ENCODE peak calls at places on chromosomes 7 and 10, in seven cellular contexts. R is DND-41, Y is fibroblast of mammary gland, N is OCI-LY7, U is SJSA1, P is heart right ventricle, V is iPS DF 6.9. B is an unnamed sample.

GRCh38 chr7:20786779-20787651 is at the start of gene SP8:
- DNase-seq in R (no peak), Y (peak; percentile 11), N (no peak), U (peak; percentile 41), P (no peak), V (no peak), B (no peak)

GRCh38 chr10:103757531-103758293 is 97.7 kb downstream of the SH3PXD2A start:
- DNase-seq in R (peak; percentile 73), Y (peak; percentile 89), N (no peak), U (peak; percentile 68), P (peak; percentile 67), V (no peak), B (peak; percentile 73)

GRCh38 chr7:117807688-117808087 is 65.6 kb downstream of the CTTNBP2 start:
- DNase-seq in R (no peak), Y (no peak), N (no peak), U (no peak), P (no peak), V (no peak), B (no peak)

GRCh38 chr7:57415326-57415725 is 34.7 kb upstream of the ZNF716 start:
- DNase-seq in R (no peak), Y (no peak), N (no peak), U (no peak), P (no peak), V (no peak), B (no peak)

GRCh38 chr10:71478173-71478572 is 81.5 kb downstream of the CDH23 start:
- DNase-seq in R (no peak), Y (no peak), N (no peak), U (no peak), P (no peak), V (no peak), B (no peak)

GRCh38 chr7:85019778-85020177 is 167.1 kb downstream of the SEMA3D start:
- DNase-seq in R (no peak), Y (no peak), N (no peak), U (no peak), P (no peak), V (no peak), B (no peak)

GRCh38 chr10:100881552-100882250 is 31.1 kb upstream of the SLF2 start:
- DNase-seq in R (no peak), Y (no peak), N (no peak), U (no peak), P (no peak), V (no peak), B (no peak)

GRCh38 chr7:97009753-97010732 is 4.7 kb downstream of the DLX6 start:
- DNase-seq in R (no peak), Y (no peak), N (no peak), U (no peak), P (no peak), V (no peak), B (no peak)

GRCh38 chr10:92965314-92965713 is 95.3 kb upstream of the CYP26C1 start:
- DNase-seq in R (no peak), Y (peak; percentile 67), N (peak; percentile 58), U (no peak), P (no peak), V (peak; percentile 31), B (peak; percentile 68)

DNA sequence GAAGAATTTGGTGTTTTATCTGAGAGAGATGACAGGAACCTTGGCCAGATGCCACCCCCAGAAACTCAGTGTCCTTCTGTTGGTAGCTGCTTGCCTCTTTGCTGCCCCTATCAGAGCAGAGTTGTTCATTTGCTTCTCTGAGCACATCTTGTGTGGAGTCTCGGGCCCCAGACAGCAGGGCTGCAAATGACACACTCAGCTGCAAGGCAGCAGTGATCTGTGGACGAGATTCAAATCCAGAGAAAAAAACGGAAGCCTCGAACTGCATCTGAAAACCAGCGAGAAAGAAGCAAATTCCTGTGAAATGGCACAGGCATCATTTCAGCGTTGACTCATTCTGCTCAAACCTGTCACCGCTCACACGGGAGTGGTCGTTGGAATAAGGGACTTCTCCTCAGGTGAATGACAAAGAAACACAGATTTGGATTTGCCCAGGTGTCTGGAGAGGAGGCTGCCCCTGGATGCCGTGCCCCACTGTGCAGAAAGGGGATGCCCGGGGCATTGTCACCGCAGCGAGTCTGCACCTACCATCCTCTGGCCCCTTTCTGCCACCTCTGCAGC is 144.7 kb downstream of the PFKFB3 start:
- DNase-seq in R (peak; percentile 50), Y (no peak), N (peak; percentile 75), U (no peak), P (no peak), V (no peak), B (no peak)
- H3K4me3 ChIP-seq in R (peak overlapping the region; percentile 56), Y (no peak overlapping the region), N (peak overlapping the region; percentile 65), U (no peak overlapping the region), P (peak overlapping the region; percentile 14), V (no peak overlapping the region), B (no peak overlapping the region)

GRCh38 chr10:78972160-78972946 is 96.4 kb upstream of the ZMIZ1 start:
- DNase-seq in R (no peak), Y (peak; percentile 89), N (no peak), U (peak; percentile 92), P (peak; percentile 76), V (no peak), B (peak; percentile 83)
- H3K4me3 ChIP-seq in R (no peak overlapping the region), Y (no peak overlapping the region), N (no peak overlapping the region), U (no peak overlapping the region), P (no peak overlapping the region), V (no peak overlapping the region), B (peak overlapping the region; percentile 60)

GRCh38 chr7:106281919-106282318 is 2.9 kb downstream of the NAMPT start:
- DNase-seq in R (no peak), Y (no peak), N (no peak), U (no peak), P (no peak), V (no peak), B (no peak)

GRCh38 chr7:106279425-106280182 is 5.2 kb downstream of the NAMPT start:
- DNase-seq in R (no peak), Y (no peak), N (no peak), U (no peak), P (no peak), V (no peak), B (no peak)

GRCh38 chr7:106282852-106283251 is 1.9 kb downstream of the NAMPT start:
- DNase-seq in R (no peak), Y (no peak), N (no peak), U (no peak), P (no peak), V (no peak), B (no peak)

GRCh38 chr7:106282374-106282773 is 2.4 kb downstream of the NAMPT start:
- DNase-seq in R (no peak), Y (no peak), N (no peak), U (no peak), P (no peak), V (no peak), B (no peak)

GRCh38 chr7:106281127-106281526 is 3.7 kb downstream of the NAMPT start:
- DNase-seq in R (no peak), Y (no peak), N (no peak), U (no peak), P (no peak), V (no peak), B (no peak)
- H3K4me3 ChIP-seq in R (no peak overlapping the region), Y (no peak overlapping the region), N (no peak overlapping the region), U (no peak overlapping the region), P (peak overlapping the region; percentile 80), V (no peak overlapping the region), B (no peak overlapping the region)

DNA sequence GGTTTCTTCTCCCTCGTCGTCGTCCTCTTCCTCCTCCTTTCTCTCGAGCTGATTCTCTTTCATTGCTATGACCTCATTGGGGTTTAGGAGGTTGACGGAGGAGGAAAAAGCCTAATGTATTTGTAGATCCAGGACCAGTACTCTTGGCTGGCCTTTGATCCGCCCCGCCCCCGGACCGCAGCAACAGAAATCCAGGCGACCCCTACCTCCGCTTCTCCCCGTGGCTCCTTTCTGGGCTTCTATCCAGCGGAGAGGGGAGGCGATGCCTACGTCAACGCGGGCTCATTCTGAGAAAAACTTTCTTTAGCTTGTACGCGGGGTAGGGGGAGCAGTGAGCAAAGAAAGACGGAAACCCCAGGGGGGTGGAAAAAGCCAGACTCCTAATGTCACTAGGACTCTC is at the start of gene TMEM196:
- DNase-seq in R (no peak), Y (no peak), N (no peak), U (no peak), P (no peak), V (no peak), B (no peak)
- H3K4me3 ChIP-seq in R (no peak within 1 kb of the TSS), Y (no peak within 1 kb of the TSS), N (no peak within 1 kb of the TSS), U (no peak within 1 kb of the TSS), P (no peak within 1 kb of the TSS), V (peak within 1 kb of the TSS; percentile 32), B (no peak within 1 kb of the TSS)

DNA sequence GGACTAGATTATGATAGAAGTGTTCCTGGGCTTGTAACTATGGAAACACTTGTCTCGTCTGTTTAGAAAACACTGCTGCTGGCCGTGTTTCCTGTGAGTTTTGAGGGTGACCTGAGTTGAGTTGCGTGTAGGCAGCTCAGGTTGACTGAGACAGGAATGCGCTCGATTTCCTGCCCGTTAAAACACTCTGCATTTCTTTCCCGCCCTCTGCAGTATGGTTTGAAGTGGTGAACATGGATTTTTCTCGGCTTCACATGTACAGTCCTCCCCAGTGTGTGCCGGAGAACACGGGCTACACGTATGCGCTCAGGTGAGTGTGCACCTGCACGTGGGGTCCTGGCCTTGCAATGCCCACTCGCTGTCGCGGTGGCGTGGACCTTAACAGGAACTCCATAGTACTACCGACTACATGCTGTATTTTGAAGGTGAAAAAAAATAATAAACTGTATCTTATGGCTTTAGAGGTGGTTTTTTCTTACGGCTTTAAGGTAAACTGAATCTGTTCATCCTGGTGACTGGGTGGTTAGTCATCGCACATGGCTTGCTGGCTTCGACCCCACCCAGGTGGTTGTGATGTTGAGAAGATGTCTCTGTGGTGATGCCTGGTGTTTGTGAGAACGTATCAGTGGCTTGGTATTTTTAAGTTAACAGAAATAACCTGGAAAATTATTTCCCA is at the start of gene SUN1:
- DNase-seq in R (no peak), Y (peak; percentile 86), N (no peak), U (peak; percentile 71), P (no peak), V (no peak), B (peak; percentile 94)
- H3K4me3 ChIP-seq in R (no peak within 1 kb of the TSS), Y (peak within 1 kb of the TSS; percentile 19), N (no peak within 1 kb of the TSS), U (peak within 1 kb of the TSS; percentile 22), P (peak within 1 kb of the TSS; percentile 9), V (no peak within 1 kb of the TSS), B (peak within 1 kb of the TSS; percentile 65)